ENCODE peak calls at places on chromosomes 7 and 10, in six cellular contexts. B is H7, K is tibial artery, C is CMK, U is mucosa of descending colon, V is hypothalamus. P is an unnamed sample.

GRCh38 chr10:94210465-94211186 is 152.1 kb downstream of the NOC3L start:
- DNase-seq in V (no peak), B (no peak), U (no peak), C (no peak), K (no peak), P (no peak)

GRCh38 chr10:63605568-63605967 is 84.4 kb downstream of the REEP3 start:
- DNase-seq in K (no peak), C (no peak), B (peak; percentile 52), V (no peak), U (no peak), P (no peak)

GRCh38 chr10:67438605-67439258 is 257.3 kb downstream of the CTNNA3 start:
- DNase-seq in B (no peak), U (no peak), V (no peak), C (no peak), K (no peak), P (no peak)

GRCh38 chr10:97632949-97633884 is at the start of gene MORN4:
- DNase-seq in C (peak; percentile 59), K (peak; percentile 97), U (peak; percentile 94), V (peak; percentile 94), B (peak; percentile 93), P (peak; percentile 95)

GRCh38 chr7:74684473-74684872 is 27.0 kb downstream of the GTF2I start:
- DNase-seq in C (no peak), U (no peak), V (no peak), B (no peak), K (no peak), P (no peak)

GRCh38 chr10:49679480-49679893 is at the start of gene C10orf53:
- DNase-seq in U (peak; percentile 50), V (peak; percentile 39), K (no peak), B (peak; percentile 93), C (no peak), P (peak; percentile 47)

GRCh38 chr7:146249272-146249671 is 132.7 kb downstream of the CNTNAP2 start:
- DNase-seq in V (no peak), C (no peak), K (no peak), B (no peak), U (no peak), P (no peak)

GRCh38 chr7:24052572-24053223 is 231.3 kb upstream of the NPY start:
- DNase-seq in B (no peak), U (no peak), K (no peak), C (no peak), V (no peak), P (no peak)

GRCh38 chr10:89378006-89378627 is at the start of gene IFIT1B:
- DNase-seq in U (no peak), B (peak; percentile 35), V (no peak), C (no peak), K (no peak), P (no peak)

GRCh38 chr7:34523233-34523918 is 134.6 kb upstream of the NPSR1 start:
- DNase-seq in V (no peak), C (no peak), K (no peak), U (no peak), B (no peak), P (no peak)

GRCh38 chr7:116169060-116169459 is 41.3 kb upstream of the TES start:
- DNase-seq in V (no peak), C (no peak), K (no peak), B (no peak), U (no peak), P (no peak)

P was measured in lower lobe of right lung.